ENCODE peak calls at places on chromosomes 13 and 19, in ten cellular contexts. N, B, D, G, W, M, Z, E, X and U are unnamed samples.

GRCh38 chr13:33279898-33280549 is 5.5 kb downstream of the STARD13 start:
- DNase-seq in N (no peak), D (no peak), B (no peak), M (no peak), W (no peak), X (no peak), E (no peak), Z (no peak), G (no peak), U (no peak)

GRCh38 chr19:40621966-40622772 is 21.0 kb downstream of the LTBP4 start:
- DNase-seq in X (no peak), D (no peak), N (peak; percentile 83), Z (no peak), G (no peak), M (no peak), W (no peak), E (no peak), B (no peak), U (peak; percentile 77)

GRCh38 chr13:109412232-109412935 is 374.0 kb downstream of the IRS2 start:
- DNase-seq in N (peak; percentile 74), Z (no peak), M (no peak), D (peak; percentile 70), X (peak; percentile 25), B (peak; percentile 34), G (peak; percentile 63), W (no peak), E (no peak), U (no peak)

GRCh38 chr19:5719274-5719960 is 529 bp downstream of the LONP1 start:
- DNase-seq in B (no peak), G (no peak), X (peak; percentile 23), W (no peak), N (peak; percentile 91), M (no peak), D (no peak), Z (no peak), E (no peak), U (peak; percentile 38)

GRCh38 chr13:74003374-74003773 is 130.8 kb downstream of the KLF12 start:
- DNase-seq in Z (no peak), D (no peak), B (no peak), M (no peak), G (no peak), E (no peak), X (no peak), N (no peak), W (no peak), U (no peak)

GRCh38 chr19:12670159-12670928 is 3.7 kb downstream of the WDR83 start:
- DNase-seq in B (no peak), G (no peak), Z (no peak), X (no peak), N (no peak), D (no peak), M (no peak), W (no peak), E (no peak), U (no peak)

GRCh38 chr19:6551607-6552450 is 21.0 kb downstream of the TNFSF9 start:
- DNase-seq in N (no peak), E (peak; percentile 90), D (no peak), G (no peak), X (no peak), W (no peak), B (no peak), M (no peak), Z (peak; percentile 86), U (no peak)

GRCh38 chr19:5423567-5424125 is 31.6 kb upstream of the ZNRF4 start:
- DNase-seq in G (no peak), W (no peak), Z (no peak), B (no peak), E (no peak), M (no peak), X (no peak), N (no peak), D (no peak), U (no peak)

DNA sequence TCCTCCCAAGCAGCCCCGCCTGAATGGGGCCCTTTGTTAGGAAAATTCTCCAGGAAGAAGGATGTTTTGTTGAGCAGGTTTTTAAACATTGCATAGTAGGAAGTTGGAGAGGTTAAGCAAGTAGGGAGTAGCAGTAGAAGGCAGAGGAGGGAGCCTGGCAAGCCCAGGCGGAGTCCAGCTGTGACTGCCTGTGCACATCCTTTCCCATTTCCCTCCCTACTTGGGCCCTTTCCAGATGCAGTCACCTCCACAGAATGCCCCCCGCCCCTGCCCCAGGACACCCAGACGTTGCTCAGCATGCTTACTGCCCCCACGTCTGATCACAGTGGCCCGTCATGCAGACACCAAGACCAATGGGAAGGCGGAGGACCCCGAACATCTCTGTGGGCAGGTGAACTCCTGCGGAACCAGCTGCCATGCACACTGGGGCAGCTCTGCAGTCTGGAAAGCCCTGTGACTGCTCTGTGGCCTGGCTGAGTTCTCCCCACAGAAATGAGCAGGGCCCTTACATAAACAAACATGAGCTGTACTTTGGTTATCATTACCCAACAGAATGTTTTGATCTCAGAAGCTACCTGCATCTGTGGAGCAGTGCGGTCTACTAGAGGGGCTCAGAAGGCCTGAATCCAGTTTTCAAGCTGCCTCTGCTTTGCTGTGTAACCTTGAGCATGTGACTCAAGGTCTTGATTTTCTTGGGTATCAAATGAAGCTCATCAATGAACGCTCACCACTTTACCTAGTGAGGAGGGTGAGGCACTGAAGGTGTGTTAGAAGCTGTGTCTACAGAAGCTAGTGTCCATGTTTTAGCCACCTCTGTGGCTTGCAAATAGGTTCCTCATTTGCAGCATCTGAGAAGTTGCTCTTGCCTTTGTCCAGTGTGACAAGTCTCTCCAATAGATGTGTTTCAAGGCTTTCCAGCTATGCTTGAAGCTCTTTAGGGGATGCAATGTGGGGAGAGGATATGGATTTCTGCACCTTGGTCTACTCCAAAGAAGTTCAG is 84.2 kb downstream of the TNFRSF19 start:
- DNase-seq in E (no peak), N (no peak), D (no peak), X (no peak), M (no peak), G (peak; percentile 55), W (no peak), Z (no peak), B (peak; percentile 33), U (no peak)
- TF ChIP-seq POLR2A in E (no peak), N (no peak), D (no peak), X (no peak), M (no peak), G (no peak), W (no peak), Z (no peak), B (no peak), U (no peak)

DNA sequence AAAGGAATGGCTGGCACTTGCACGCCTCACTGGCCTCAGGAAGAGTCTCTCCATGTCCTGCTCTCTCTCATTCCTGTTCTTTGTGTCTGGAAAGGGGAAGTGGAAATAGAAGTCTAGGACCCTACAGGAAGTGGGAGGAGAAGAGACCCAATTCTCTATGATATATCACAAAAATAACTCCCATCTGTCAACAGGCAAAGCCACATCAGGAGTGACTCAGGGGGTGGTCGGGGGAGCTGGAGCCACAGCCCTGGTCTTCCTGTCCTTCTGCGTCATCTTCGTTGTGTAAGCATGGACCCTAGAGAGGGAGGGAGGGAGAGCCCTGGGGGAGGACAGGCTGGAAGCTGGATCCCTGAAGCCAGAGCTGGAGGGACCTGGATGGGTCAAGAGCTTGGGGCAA is 3.0 kb downstream of the SIGLEC9 start:
- DNase-seq in N (no peak), W (no peak), X (no peak), B (no peak), G (peak; percentile 41), E (no peak), M (no peak), D (no peak), Z (no peak), U (peak; percentile 69)
- TF ChIP-seq POLR2A in N (no peak), W (no peak), X (no peak), B (no peak), G (no peak), E (no peak), M (no peak), D (no peak), Z (no peak), U (peak; percentile 80)

GRCh38 chr19:38318595-38319142 is 976 bp upstream of the KCNK6 start:
- DNase-seq in X (peak; percentile 49), M (peak; percentile 33), B (no peak), D (peak; percentile 55), N (no peak), W (no peak), E (no peak), Z (no peak), G (peak; percentile 60), U (no peak)

GRCh38 chr19:38317104-38317612 is 1.4 kb upstream of the YIF1B start:
- DNase-seq in X (no peak), B (no peak), G (no peak), D (no peak), Z (no peak), W (no peak), N (no peak), M (no peak), E (no peak), U (no peak)

GRCh38 chr19:38319421-38320258 is at the start of gene KCNK6:
- DNase-seq in D (peak; percentile 73), X (peak; percentile 65), M (peak; percentile 40), N (peak; percentile 92), E (no peak), B (peak; percentile 70), G (peak; percentile 66), Z (no peak), W (no peak), U (peak; percentile 89)

GRCh38 chr19:38316477-38317067 is 825 bp upstream of the YIF1B start:
- DNase-seq in B (no peak), E (no peak), G (no peak), N (no peak), M (no peak), D (no peak), W (no peak), Z (no peak), X (no peak), U (no peak)

DNA sequence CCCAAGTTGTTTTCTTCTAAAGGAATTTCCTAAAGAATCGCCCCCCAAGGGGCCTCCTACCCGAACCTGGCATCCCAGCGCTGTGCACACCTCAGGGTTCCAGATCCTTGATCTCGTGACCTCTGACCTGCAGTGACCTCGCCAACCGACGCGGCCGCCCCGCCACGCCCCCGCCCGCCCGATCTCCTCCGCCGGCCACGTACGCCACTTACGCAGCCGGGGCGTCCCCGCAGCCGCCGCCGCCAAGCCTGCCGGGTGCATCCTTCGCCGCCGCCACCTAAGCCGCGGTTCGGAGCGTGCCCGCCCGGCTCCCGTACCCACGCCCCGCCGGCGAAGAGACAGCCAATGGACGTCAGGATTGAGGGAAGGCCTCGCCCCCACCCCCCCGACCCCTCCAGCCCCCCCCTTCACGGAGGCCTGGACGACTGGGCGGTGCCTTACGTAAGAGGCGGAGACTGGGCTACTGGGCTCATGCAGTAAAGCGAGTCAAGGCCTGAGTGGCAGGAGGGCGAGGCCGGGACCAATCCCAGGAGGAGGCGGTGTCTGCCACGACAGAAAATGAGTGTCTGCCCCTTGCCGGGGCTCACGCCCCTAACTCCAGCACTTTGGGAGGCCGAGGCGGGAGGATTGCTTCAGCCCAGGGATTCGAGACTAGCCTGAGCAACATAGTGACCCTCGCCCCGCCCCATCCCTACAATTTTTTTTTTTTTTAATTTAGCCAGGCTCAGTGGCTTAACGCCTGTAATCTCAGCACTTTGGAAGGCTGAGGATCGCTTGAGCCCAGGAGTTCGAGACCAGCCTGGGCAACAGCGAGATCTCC is at the start of gene YIF1B:
- DNase-seq in E (peak; percentile 96), M (peak; percentile 97), Z (peak; percentile 98), N (peak; percentile 99), G (peak; percentile 96), D (peak; percentile 94), X (peak; percentile 98), B (peak; percentile 96), W (peak; percentile 92), U (peak; percentile 99)
- TF ChIP-seq POLR2A in E (no peak), M (peak; percentile 43), Z (no peak), N (no peak), G (peak; percentile 24), D (no peak), X (no peak), B (no peak), W (no peak), U (no peak)

DNA sequence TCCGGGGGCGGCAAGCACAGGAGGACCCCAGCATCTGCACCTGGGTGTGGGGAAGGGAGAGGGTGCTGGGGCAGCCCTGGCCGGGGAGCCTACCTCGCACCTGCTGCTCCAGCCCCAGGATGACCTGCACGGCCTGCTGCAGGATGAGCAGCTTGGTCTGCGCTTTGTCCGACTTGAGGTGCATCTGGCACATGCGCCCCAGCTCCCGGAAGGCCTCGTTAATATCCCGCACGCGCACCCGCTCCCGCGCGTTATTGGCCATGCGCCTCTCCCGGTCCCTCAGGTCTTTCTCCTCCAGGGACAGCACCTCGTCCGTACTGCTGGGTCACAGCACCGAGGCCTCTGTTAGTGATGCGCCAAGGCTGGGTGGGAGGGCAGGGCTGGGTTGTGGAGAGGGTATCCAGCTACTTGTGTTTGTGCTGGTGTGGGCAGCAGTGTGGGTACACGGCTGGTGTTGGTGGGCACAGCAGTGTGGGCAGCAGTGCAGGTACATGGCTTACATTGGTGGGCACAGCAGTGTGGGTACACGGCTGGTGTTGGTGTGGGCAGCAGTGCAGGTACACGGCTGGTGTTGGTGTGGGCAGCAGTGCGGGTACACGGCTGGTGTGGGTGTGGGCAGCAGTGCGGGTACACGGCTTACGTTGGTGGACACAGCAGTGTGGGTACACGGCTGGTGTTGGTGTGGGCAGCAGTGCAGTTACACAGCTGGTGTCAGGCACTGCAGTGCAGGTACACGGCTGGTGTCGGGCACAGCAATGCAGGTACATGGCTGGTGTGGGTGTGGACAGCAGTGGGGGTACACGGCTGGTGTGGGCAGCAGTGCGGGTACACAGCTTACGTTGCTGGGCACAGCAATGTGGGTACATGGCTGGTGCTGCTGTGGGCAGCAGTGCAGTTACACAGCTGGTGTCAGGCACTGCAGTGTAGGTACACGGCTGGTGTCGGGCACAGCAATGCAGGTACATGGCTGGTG is 7.1 kb upstream of the UQCR11 start:
- DNase-seq in X (no peak), G (no peak), D (no peak), E (no peak), W (no peak), Z (no peak), N (no peak), B (no peak), M (no peak), U (no peak)
- TF ChIP-seq POLR2A in X (no peak), G (no peak), D (no peak), E (no peak), W (no peak), Z (no peak), N (no peak), B (no peak), M (no peak), U (no peak)